ENCODE peak calls at places on chromosomes 7 and 10, in ten cellular contexts. Z is endothelial cell of umbilical vein; S is GF-D8; R is mesenchymal stem cell; N is GM20000; B is stimulated activated CD4-positive, alpha-beta T cell treated with anti-CD3 and anti-CD28 coated beads, Interleukin-4, amount 100 ng/mL, for 4 hours; P is endothelial cell; L is nucleus accumbens; W is prostate gland; J is hippocampal formation. G is an unnamed sample.

GRCh38 chr7:11742496-11742895 is 89.5 kb downstream of the THSD7A start:
- DNase-seq in Z (peak), S (no peak), R (no peak), N (no peak), B (no peak), P (no peak), L (no peak), W (no peak), J (no peak), G (no peak)

GRCh38 chr7:47714669-47715607 is 133.0 kb upstream of the TNS3 start:
- DNase-seq in Z (no peak), S (no peak), R (no peak), N (peak), B (no peak), P (no peak), L (no peak), W (no peak), J (no peak), G (no peak)

GRCh38 chr7:9955138-9955537 is 1018.5 kb upstream of the PHF14 start:
- DNase-seq in Z (no peak), S (no peak), R (no peak), N (no peak), B (no peak), P (no peak), L (no peak), W (no peak), J (no peak), G (no peak)

GRCh38 chr7:137625197-137625596 is 221.6 kb downstream of the DGKI start:
- DNase-seq in Z (no peak), S (no peak), R (peak), N (no peak), B (no peak), P (no peak), L (no peak), W (no peak), J (no peak), G (no peak)

GRCh38 chr7:98933321-98933720 is 55.0 kb downstream of the TRRAP start:
- DNase-seq in Z (no peak), S (no peak), R (no peak), N (no peak), B (no peak), P (no peak), L (no peak), W (no peak), J (no peak), G (no peak)

GRCh38 chr7:99004781-99005500 is 126.6 kb downstream of the TRRAP start:
- DNase-seq in Z (no peak), S (no peak), R (no peak), N (no peak), B (no peak), P (no peak), L (no peak), W (no peak), J (no peak), G (no peak)

GRCh38 chr10:99569253-99569939 is 36.7 kb downstream of the NKX2-3 start:
- DNase-seq in Z (no peak), S (no peak), R (no peak), N (no peak), B (no peak), P (no peak), L (no peak), W (no peak), J (no peak), G (no peak)

GRCh38 chr7:54888067-54888735 is 129.2 kb upstream of the SEC61G start:
- DNase-seq in Z (no peak), S (no peak), R (peak), N (no peak), B (no peak), P (peak), L (peak), W (no peak), J (peak), G (peak)

GRCh38 chr10:48614481-48615383 is 9.9 kb upstream of the ARHGAP22 start:
- DNase-seq in Z (peak), S (no peak), R (peak), N (no peak), B (no peak), P (no peak), L (no peak), W (no peak), J (no peak), G (no peak)

GRCh38 chr7:7851991-7852390 is 116.6 kb upstream of the GLCCI1 start:
- DNase-seq in Z (no peak), S (no peak), R (no peak), N (no peak), B (no peak), P (no peak), L (no peak), W (no peak), J (no peak), G (no peak)

GRCh38 chr7:122674502-122674901 is 24.4 kb downstream of the RNF133 start:
- DNase-seq in Z (peak), S (no peak), R (no peak), N (no peak), B (no peak), P (no peak), L (no peak), W (peak), J (no peak), G (no peak)

GRCh38 chr10:48800283-48800675 is 115.6 kb downstream of the WDFY4 start:
- DNase-seq in Z (no peak), S (peak), R (no peak), N (peak), B (no peak), P (peak), L (no peak), W (no peak), J (no peak), G (no peak)

GRCh38 chr10:87818505-87819273 is 663 bp upstream of the ATAD1 start:
- DNase-seq in Z (peak), S (no peak), R (peak), N (peak), B (peak), P (peak), L (peak), W (no peak), J (no peak), G (no peak)

GRCh38 chr10:130014734-130015695 is 50.9 kb upstream of the EBF3 start:
- DNase-seq in Z (no peak), S (no peak), R (no peak), N (no peak), B (no peak), P (no peak), L (no peak), W (no peak), J (no peak), G (no peak)

GRCh38 chr7:55439627-55440026 is 74.5 kb downstream of the LANCL2 start:
- DNase-seq in Z (no peak), S (no peak), R (no peak), N (no peak), B (no peak), P (no peak), L (peak), W (no peak), J (peak), G (no peak)

GRCh38 chr7:18610331-18610948 is 114.9 kb downstream of the HDAC9 start:
- DNase-seq in Z (peak), S (no peak), R (peak), N (peak), B (no peak), P (peak), L (no peak), W (no peak), J (no peak), G (no peak)

GRCh38 chr10:30829921-30830671 is 200.5 kb upstream of the LYZL2 start:
- DNase-seq in Z (no peak), S (no peak), R (peak), N (no peak), B (no peak), P (no peak), L (no peak), W (no peak), J (no peak), G (no peak)

GRCh38 chr10:129883637-129884389 is 80.3 kb downstream of the EBF3 start:
- DNase-seq in Z (no peak), S (peak), R (no peak), N (no peak), B (no peak), P (no peak), L (no peak), W (no peak), J (no peak), G (no peak)

GRCh38 chr7:111029141-111029572 is 61.8 kb upstream of the LRRN3 start:
- DNase-seq in Z (no peak), S (no peak), R (no peak), N (no peak), B (no peak), P (no peak), L (no peak), W (no peak), J (no peak), G (no peak)

GRCh38 chr7:28474267-28474618 is 61.9 kb downstream of the CREB5 start:
- DNase-seq in Z (no peak), S (no peak), R (no peak), N (no peak), B (no peak), P (no peak), L (no peak), W (no peak), J (no peak), G (no peak)